ENCODE peak calls at places on chromosomes 2 and 18, in seven cellular contexts. U is head of caudate nucleus; J is stimulated activated CD8-positive, alpha-beta memory T cell treated with anti-CD3 and anti-CD28 coated beads, Interleukin-2, amount 100 ng/mL, for 1 hour; K is heart right ventricle; V is amygdala; D is upper lobe of right lung; Z is activated CD8-positive, alpha-beta memory T cell treated with anti-CD3 and anti-CD28 coated beads, Interleukin-2, amount 50 U/mL, for 48 hours. S is an unnamed sample.

GRCh38 chr18:72201032-72201431 is 343.1 kb downstream of the CBLN2 start:
- DNase-seq in U (no peak), J (no peak), K (no peak), V (no peak), D (no peak), Z (no peak), S (no peak)

GRCh38 chr2:101251844-101252407 is 760 bp upstream of the CNOT11 start:
- DNase-seq in U (no peak), J (no peak), K (no peak), V (no peak), D (no peak), Z (no peak), S (no peak)

GRCh38 chr2:104043864-104044263 is 810.1 kb upstream of the POU3F3 start:
- DNase-seq in U (no peak), J (no peak), K (no peak), V (no peak), D (no peak), Z (no peak), S (peak)

GRCh38 chr2:54556659-54557121 is 100.6 kb downstream of the SPTBN1 start:
- DNase-seq in U (no peak), J (no peak), K (no peak), V (no peak), D (no peak), Z (no peak), S (peak)

GRCh38 chr2:170816499-170817246 is at the start of gene GAD1:
- DNase-seq in U (peak), J (no peak), K (peak), V (no peak), D (peak), Z (peak), S (peak)

GRCh38 chr2:238720232-238720672 is 127.6 kb upstream of the TWIST2 start:
- DNase-seq in U (no peak), J (no peak), K (peak), V (no peak), D (peak), Z (peak), S (no peak)

GRCh38 chr18:30927517-30928075 is 114.9 kb downstream of the DSC3 start:
- DNase-seq in U (no peak), J (no peak), K (no peak), V (no peak), D (no peak), Z (no peak), S (no peak)

GRCh38 chr18:61738042-61738441 is 154.8 kb downstream of the RNF152 start:
- DNase-seq in U (no peak), J (no peak), K (no peak), V (no peak), D (no peak), Z (no peak), S (no peak)

GRCh38 chr18:11981633-11982366 is 493 bp downstream of the IMPA2 start:
- DNase-seq in U (no peak), J (no peak), K (no peak), V (no peak), D (no peak), Z (peak), S (peak)

GRCh38 chr2:234964631-234965461 is 13.0 kb downstream of the SH3BP4 start:
- DNase-seq in U (peak), J (no peak), K (no peak), V (no peak), D (peak), Z (no peak), S (peak)

GRCh38 chr18:78891185-78891762 is 88.3 kb upstream of the SALL3 start:
- DNase-seq in U (no peak), J (no peak), K (no peak), V (no peak), D (no peak), Z (no peak), S (no peak)